ENCODE peak calls at places on chromosomes 16 and 17, in five cellular contexts. One of them, this sample, is unnamed.

GRCh38 chr16:46746821-46747776 is 1.0 kb downstream of the MYLK3 start:
- DNase-seq in OCI-M1: no peak
- DNase-seq in AG09309: no peak
- DNase-seq in activated T-cell treated with anti-CD3 and anti-CD28 coated beads for 48 hours: no peak
- DNase-seq in keratinocyte: no peak
- DNase-seq in this sample: no peak

GRCh38 chr17:7354262-7354781 is 634 bp upstream of the TMEM95 start:
- DNase-seq in OCI-M1: no peak
- DNase-seq in AG09309: no peak
- DNase-seq in activated T-cell treated with anti-CD3 and anti-CD28 coated beads for 48 hours: no peak
- DNase-seq in keratinocyte: peak
- DNase-seq in this sample: peak

GRCh38 chr17:75601057-75601987 is 13.7 kb downstream of the MYO15B start:
- DNase-seq in OCI-M1: peak
- DNase-seq in AG09309: no peak
- DNase-seq in activated T-cell treated with anti-CD3 and anti-CD28 coated beads for 48 hours: peak
- DNase-seq in keratinocyte: no peak
- DNase-seq in this sample: peak

GRCh38 chr17:77581480-77581879 is 377.0 kb upstream of the TNRC6C start:
- DNase-seq in OCI-M1: no peak
- DNase-seq in AG09309: peak
- DNase-seq in activated T-cell treated with anti-CD3 and anti-CD28 coated beads for 48 hours: no peak
- DNase-seq in keratinocyte: peak
- DNase-seq in this sample: no peak

GRCh38 chr16:4217246-4218131 is 24.4 kb downstream of the SRL start:
- DNase-seq in OCI-M1: no peak
- DNase-seq in AG09309: no peak
- DNase-seq in activated T-cell treated with anti-CD3 and anti-CD28 coated beads for 48 hours: no peak
- DNase-seq in keratinocyte: no peak
- DNase-seq in this sample: no peak

GRCh38 chr17:34916120-34916519 is 45.1 kb downstream of the CCT6B start:
- DNase-seq in OCI-M1: no peak
- DNase-seq in AG09309: no peak
- DNase-seq in activated T-cell treated with anti-CD3 and anti-CD28 coated beads for 48 hours: no peak
- DNase-seq in keratinocyte: no peak
- DNase-seq in this sample: no peak

GRCh38 chr16:8915722-8916321 is 33.7 kb downstream of the LITAFD start:
- DNase-seq in OCI-M1: no peak
- DNase-seq in AG09309: no peak
- DNase-seq in activated T-cell treated with anti-CD3 and anti-CD28 coated beads for 48 hours: no peak
- DNase-seq in keratinocyte: no peak
- DNase-seq in this sample: no peak

GRCh38 chr16:11572301-11572995 is 14.3 kb downstream of the LITAF start:
- DNase-seq in OCI-M1: no peak
- DNase-seq in AG09309: no peak
- DNase-seq in activated T-cell treated with anti-CD3 and anti-CD28 coated beads for 48 hours: no peak
- DNase-seq in keratinocyte: no peak
- DNase-seq in this sample: no peak

GRCh38 chr17:76193616-76194015 is 46.7 kb downstream of the RNF157 start:
- DNase-seq in OCI-M1: no peak
- DNase-seq in AG09309: no peak
- DNase-seq in activated T-cell treated with anti-CD3 and anti-CD28 coated beads for 48 hours: no peak
- DNase-seq in keratinocyte: no peak
- DNase-seq in this sample: peak

GRCh38 chr16:80804451-80805383 is at the start of gene CDYL2:
- DNase-seq in OCI-M1: no peak
- DNase-seq in AG09309: no peak
- DNase-seq in activated T-cell treated with anti-CD3 and anti-CD28 coated beads for 48 hours: peak
- DNase-seq in keratinocyte: no peak
- DNase-seq in this sample: peak

GRCh38 chr17:28033972-28034714 is 8.3 kb upstream of the NLK start:
- DNase-seq in OCI-M1: peak
- DNase-seq in AG09309: peak
- DNase-seq in activated T-cell treated with anti-CD3 and anti-CD28 coated beads for 48 hours: no peak
- DNase-seq in keratinocyte: peak
- DNase-seq in this sample: no peak

GRCh38 chr17:19867654-19868395 is at the start of gene ULK2:
- DNase-seq in OCI-M1: no peak
- DNase-seq in AG09309: peak
- DNase-seq in activated T-cell treated with anti-CD3 and anti-CD28 coated beads for 48 hours: peak
- DNase-seq in keratinocyte: peak
- DNase-seq in this sample: peak

GRCh38 chr17:40996829-40997228 is 2.9 kb upstream of the KRTAP3-3 start:
- DNase-seq in OCI-M1: no peak
- DNase-seq in AG09309: no peak
- DNase-seq in activated T-cell treated with anti-CD3 and anti-CD28 coated beads for 48 hours: no peak
- DNase-seq in keratinocyte: no peak
- DNase-seq in this sample: no peak

GRCh38 chr17:56624947-56625346 is 31.4 kb downstream of the NOG start:
- DNase-seq in OCI-M1: no peak
- DNase-seq in AG09309: no peak
- DNase-seq in activated T-cell treated with anti-CD3 and anti-CD28 coated beads for 48 hours: no peak
- DNase-seq in keratinocyte: no peak
- DNase-seq in this sample: no peak

GRCh38 chr16:77732241-77732946 is 10.1 kb downstream of the NUDT7 start:
- DNase-seq in OCI-M1: no peak
- DNase-seq in AG09309: no peak
- DNase-seq in activated T-cell treated with anti-CD3 and anti-CD28 coated beads for 48 hours: no peak
- DNase-seq in keratinocyte: no peak
- DNase-seq in this sample: no peak

GRCh38 chr17:74042744-74043486 is 160.6 kb upstream of the RPL38 start:
- DNase-seq in OCI-M1: no peak
- DNase-seq in AG09309: peak
- DNase-seq in activated T-cell treated with anti-CD3 and anti-CD28 coated beads for 48 hours: peak
- DNase-seq in keratinocyte: peak
- DNase-seq in this sample: peak

GRCh38 chr17:70110443-70110880 is 35.4 kb downstream of the KCNJ16 start:
- DNase-seq in OCI-M1: no peak
- DNase-seq in AG09309: no peak
- DNase-seq in activated T-cell treated with anti-CD3 and anti-CD28 coated beads for 48 hours: no peak
- DNase-seq in keratinocyte: no peak
- DNase-seq in this sample: no peak

GRCh38 chr17:39098474-39099090 is 52.9 kb downstream of the PLXDC1 start:
- DNase-seq in OCI-M1: no peak
- DNase-seq in AG09309: no peak
- DNase-seq in activated T-cell treated with anti-CD3 and anti-CD28 coated beads for 48 hours: no peak
- DNase-seq in keratinocyte: no peak
- DNase-seq in this sample: no peak

GRCh38 chr16:56409195-56409594 is 16.1 kb downstream of the AMFR start:
- DNase-seq in OCI-M1: no peak
- DNase-seq in AG09309: peak
- DNase-seq in activated T-cell treated with anti-CD3 and anti-CD28 coated beads for 48 hours: no peak
- DNase-seq in keratinocyte: no peak
- DNase-seq in this sample: no peak

GRCh38 chr17:43860927-43861622 is 14.1 kb downstream of the CD300LG start:
- DNase-seq in OCI-M1: no peak
- DNase-seq in AG09309: no peak
- DNase-seq in activated T-cell treated with anti-CD3 and anti-CD28 coated beads for 48 hours: no peak
- DNase-seq in keratinocyte: no peak
- DNase-seq in this sample: no peak

GRCh38 chr17:67290994-67291362 is 46.0 kb upstream of the HELZ start:
- DNase-seq in OCI-M1: no peak
- DNase-seq in AG09309: no peak
- DNase-seq in activated T-cell treated with anti-CD3 and anti-CD28 coated beads for 48 hours: no peak
- DNase-seq in keratinocyte: no peak
- DNase-seq in this sample: no peak

GRCh38 chr17:47995241-47995935 is 24.5 kb downstream of the CDK5RAP3 start:
- DNase-seq in OCI-M1: no peak
- DNase-seq in AG09309: no peak
- DNase-seq in activated T-cell treated with anti-CD3 and anti-CD28 coated beads for 48 hours: no peak
- DNase-seq in keratinocyte: no peak
- DNase-seq in this sample: no peak

GRCh38 chr17:64702815-64703214 is 40.7 kb upstream of the SMURF2 start:
- DNase-seq in OCI-M1: no peak
- DNase-seq in AG09309: no peak
- DNase-seq in activated T-cell treated with anti-CD3 and anti-CD28 coated beads for 48 hours: no peak
- DNase-seq in keratinocyte: no peak
- DNase-seq in this sample: no peak

GRCh38 chr17:70871180-70871818 is 702.0 kb downstream of the KCNJ2 start:
- DNase-seq in OCI-M1: no peak
- DNase-seq in AG09309: no peak
- DNase-seq in activated T-cell treated with anti-CD3 and anti-CD28 coated beads for 48 hours: no peak
- DNase-seq in keratinocyte: no peak
- DNase-seq in this sample: no peak

GRCh38 chr17:7215136-7215638 is 4.4 kb downstream of the DLG4 start:
- DNase-seq in OCI-M1: no peak
- DNase-seq in AG09309: no peak
- DNase-seq in activated T-cell treated with anti-CD3 and anti-CD28 coated beads for 48 hours: no peak
- DNase-seq in keratinocyte: no peak
- DNase-seq in this sample: no peak

GRCh38 chr17:34435182-34435928 is 72.3 kb upstream of the CCL1 start:
- DNase-seq in OCI-M1: no peak
- DNase-seq in AG09309: no peak
- DNase-seq in activated T-cell treated with anti-CD3 and anti-CD28 coated beads for 48 hours: no peak
- DNase-seq in keratinocyte: no peak
- DNase-seq in this sample: no peak

GRCh38 chr16:48271728-48272127 is 24.4 kb upstream of the ABCC11 start:
- DNase-seq in OCI-M1: no peak
- DNase-seq in AG09309: no peak
- DNase-seq in activated T-cell treated with anti-CD3 and anti-CD28 coated beads for 48 hours: no peak
- DNase-seq in keratinocyte: no peak
- DNase-seq in this sample: no peak

GRCh38 chr17:76934561-76935320 is 66.5 kb downstream of the MGAT5B start:
- DNase-seq in OCI-M1: no peak
- DNase-seq in AG09309: no peak
- DNase-seq in activated T-cell treated with anti-CD3 and anti-CD28 coated beads for 48 hours: no peak
- DNase-seq in keratinocyte: no peak
- DNase-seq in this sample: no peak

GRCh38 chr17:8857919-8858318 is 9.6 kb downstream of the PIK3R6 start:
- DNase-seq in OCI-M1: peak
- DNase-seq in AG09309: peak
- DNase-seq in activated T-cell treated with anti-CD3 and anti-CD28 coated beads for 48 hours: peak
- DNase-seq in keratinocyte: peak
- DNase-seq in this sample: peak